ENCODE peak calls at places on chromosome 11, in seven cellular contexts. One of them, this sample, is unnamed.

GRCh38 chr11:102287963-102288744 is 29.1 kb upstream of the BIRC3 start:
- DNase-seq in Caki2: peak
- DNase-seq in foreskin fibroblast: peak
- DNase-seq in stimulated activated naive CD4-positive, alpha-beta T cell: no peak
- DNase-seq in neural progenitor cell: peak
- DNase-seq in SW480: peak
- DNase-seq in effector memory CD4-positive, alpha-beta T cell: no peak
- DNase-seq in this sample: peak

GRCh38 chr11:4063348-4063747 is 31.3 kb upstream of the RRM1 start:
- DNase-seq in effector memory CD4-positive, alpha-beta T cell: no peak
- DNase-seq in neural progenitor cell: no peak
- DNase-seq in foreskin fibroblast: no peak
- DNase-seq in Caki2: no peak
- DNase-seq in stimulated activated naive CD4-positive, alpha-beta T cell: no peak
- DNase-seq in SW480: no peak
- DNase-seq in this sample: no peak

GRCh38 chr11:109121173-109121938 is 300.6 kb upstream of the C11orf87 start:
- DNase-seq in stimulated activated naive CD4-positive, alpha-beta T cell: no peak
- DNase-seq in Caki2: no peak
- DNase-seq in foreskin fibroblast: no peak
- DNase-seq in neural progenitor cell: no peak
- DNase-seq in SW480: no peak
- DNase-seq in effector memory CD4-positive, alpha-beta T cell: no peak
- DNase-seq in this sample: no peak

GRCh38 chr11:27161071-27161470 is 120.5 kb downstream of the BBOX1 start:
- DNase-seq in Caki2: no peak
- DNase-seq in stimulated activated naive CD4-positive, alpha-beta T cell: no peak
- DNase-seq in effector memory CD4-positive, alpha-beta T cell: no peak
- DNase-seq in foreskin fibroblast: peak
- DNase-seq in neural progenitor cell: no peak
- DNase-seq in SW480: no peak
- DNase-seq in this sample: no peak

GRCh38 chr11:95081412-95081811 is 8.2 kb upstream of the ENDOD1 start:
- DNase-seq in SW480: peak
- DNase-seq in Caki2: no peak
- DNase-seq in effector memory CD4-positive, alpha-beta T cell: no peak
- DNase-seq in foreskin fibroblast: no peak
- DNase-seq in stimulated activated naive CD4-positive, alpha-beta T cell: no peak
- DNase-seq in neural progenitor cell: peak
- DNase-seq in this sample: peak

GRCh38 chr11:19228956-19229355 is 11.8 kb downstream of the E2F8 start:
- DNase-seq in stimulated activated naive CD4-positive, alpha-beta T cell: no peak
- DNase-seq in effector memory CD4-positive, alpha-beta T cell: no peak
- DNase-seq in SW480: no peak
- DNase-seq in Caki2: no peak
- DNase-seq in neural progenitor cell: no peak
- DNase-seq in foreskin fibroblast: no peak
- DNase-seq in this sample: no peak

GRCh38 chr11:61885166-61885778 is 6.1 kb downstream of the FADS3 start:
- DNase-seq in SW480: no peak
- DNase-seq in stimulated activated naive CD4-positive, alpha-beta T cell: no peak
- DNase-seq in Caki2: no peak
- DNase-seq in neural progenitor cell: peak
- DNase-seq in foreskin fibroblast: no peak
- DNase-seq in effector memory CD4-positive, alpha-beta T cell: no peak
- DNase-seq in this sample: no peak

GRCh38 chr11:76588455-76589325 is 81.9 kb downstream of the LRRC32 start:
- DNase-seq in stimulated activated naive CD4-positive, alpha-beta T cell: no peak
- DNase-seq in neural progenitor cell: no peak
- DNase-seq in SW480: no peak
- DNase-seq in effector memory CD4-positive, alpha-beta T cell: no peak
- DNase-seq in foreskin fibroblast: peak
- DNase-seq in Caki2: no peak
- DNase-seq in this sample: no peak